ENCODE peak calls at places on chromosomes 6 and 20, in seven cellular contexts. One of them, this sample, is unnamed.

GRCh38 chr6:33936911-33937310 is 133.1 kb upstream of the MLN start:
- DNase-seq in neural progenitor cell: no peak
- DNase-seq in ascending aorta: no peak
- DNase-seq in fibroblast of pulmonary artery: no peak
- DNase-seq in ovary: no peak
- DNase-seq in psoas muscle: no peak
- DNase-seq in Panc1: no peak
- DNase-seq in this sample: no peak

GRCh38 chr20:45049904-45050471 is 50.9 kb downstream of the KCNS1 start:
- DNase-seq in ovary: no peak
- DNase-seq in fibroblast of pulmonary artery: no peak
- DNase-seq in Panc1: no peak
- DNase-seq in neural progenitor cell: peak
- DNase-seq in psoas muscle: no peak
- DNase-seq in ascending aorta: no peak
- DNase-seq in this sample: no peak

GRCh38 chr6:25844518-25844917 is 12.7 kb upstream of the SLC17A1 start:
- DNase-seq in ascending aorta: no peak
- DNase-seq in psoas muscle: no peak
- DNase-seq in neural progenitor cell: no peak
- DNase-seq in ovary: no peak
- DNase-seq in Panc1: no peak
- DNase-seq in fibroblast of pulmonary artery: no peak
- DNase-seq in this sample: no peak

GRCh38 chr6:159180001-159180400 is 10.8 kb downstream of the FNDC1 start:
- DNase-seq in ascending aorta: no peak
- DNase-seq in Panc1: no peak
- DNase-seq in psoas muscle: no peak
- DNase-seq in neural progenitor cell: no peak
- DNase-seq in ovary: no peak
- DNase-seq in fibroblast of pulmonary artery: peak
- DNase-seq in this sample: no peak

GRCh38 chr20:1301031-1301529 is 27.9 kb downstream of the SDCBP2 start:
- DNase-seq in ascending aorta: no peak
- DNase-seq in Panc1: no peak
- DNase-seq in neural progenitor cell: peak
- DNase-seq in fibroblast of pulmonary artery: peak
- DNase-seq in psoas muscle: peak
- DNase-seq in ovary: no peak
- DNase-seq in this sample: no peak

GRCh38 chr20:916825-917224 is 691 bp upstream of the ANGPT4 start:
- DNase-seq in Panc1: no peak
- DNase-seq in ovary: no peak
- DNase-seq in neural progenitor cell: peak
- DNase-seq in fibroblast of pulmonary artery: no peak
- DNase-seq in ascending aorta: no peak
- DNase-seq in psoas muscle: no peak
- DNase-seq in this sample: no peak

GRCh38 chr6:17200395-17200794 is 80.8 kb upstream of the RBM24 start:
- DNase-seq in psoas muscle: no peak
- DNase-seq in neural progenitor cell: peak
- DNase-seq in Panc1: no peak
- DNase-seq in fibroblast of pulmonary artery: no peak
- DNase-seq in ascending aorta: no peak
- DNase-seq in ovary: no peak
- DNase-seq in this sample: no peak

GRCh38 chr6:161511455-161512159 is 237.7 kb upstream of the AGPAT4 start:
- DNase-seq in neural progenitor cell: no peak
- DNase-seq in Panc1: no peak
- DNase-seq in ovary: no peak
- DNase-seq in psoas muscle: no peak
- DNase-seq in ascending aorta: no peak
- DNase-seq in fibroblast of pulmonary artery: no peak
- DNase-seq in this sample: no peak

GRCh38 chr6:143513410-143513809 is 1.9 kb upstream of the FUCA2 start:
- DNase-seq in ovary: no peak
- DNase-seq in fibroblast of pulmonary artery: no peak
- DNase-seq in psoas muscle: no peak
- DNase-seq in Panc1: no peak
- DNase-seq in neural progenitor cell: peak
- DNase-seq in ascending aorta: no peak
- DNase-seq in this sample: no peak

GRCh38 chr6:73079611-73079955 is 145.7 kb downstream of the KHDC1L start:
- DNase-seq in ascending aorta: no peak
- DNase-seq in neural progenitor cell: no peak
- DNase-seq in psoas muscle: no peak
- DNase-seq in ovary: no peak
- DNase-seq in fibroblast of pulmonary artery: peak
- DNase-seq in Panc1: peak
- DNase-seq in this sample: no peak

GRCh38 chr20:36808317-36809257 is 35.0 kb upstream of the DSN1 start:
- DNase-seq in ascending aorta: no peak
- DNase-seq in fibroblast of pulmonary artery: peak
- DNase-seq in neural progenitor cell: peak
- DNase-seq in psoas muscle: peak
- DNase-seq in ovary: no peak
- DNase-seq in Panc1: no peak
- DNase-seq in this sample: no peak

GRCh38 chr20:55264825-55265224 is 740.5 kb downstream of the CBLN4 start:
- DNase-seq in ovary: no peak
- DNase-seq in fibroblast of pulmonary artery: no peak
- DNase-seq in ascending aorta: no peak
- DNase-seq in Panc1: no peak
- DNase-seq in psoas muscle: no peak
- DNase-seq in neural progenitor cell: no peak
- DNase-seq in this sample: no peak

GRCh38 chr6:150719861-150720260 is 120.2 kb downstream of the PLEKHG1 start:
- DNase-seq in neural progenitor cell: no peak
- DNase-seq in ovary: no peak
- DNase-seq in fibroblast of pulmonary artery: no peak
- DNase-seq in psoas muscle: no peak
- DNase-seq in ascending aorta: no peak
- DNase-seq in Panc1: no peak
- DNase-seq in this sample: no peak

GRCh38 chr20:33963756-33964155 is 30.0 kb upstream of the RALY start:
- DNase-seq in ovary: no peak
- DNase-seq in Panc1: no peak
- DNase-seq in psoas muscle: no peak
- DNase-seq in fibroblast of pulmonary artery: no peak
- DNase-seq in ascending aorta: no peak
- DNase-seq in neural progenitor cell: no peak
- DNase-seq in this sample: no peak

GRCh38 chr20:4014031-4014474 is 1.3 kb downstream of the RNF24 start:
- DNase-seq in fibroblast of pulmonary artery: peak
- DNase-seq in ascending aorta: no peak
- DNase-seq in neural progenitor cell: peak
- DNase-seq in Panc1: peak
- DNase-seq in ovary: no peak
- DNase-seq in psoas muscle: no peak
- DNase-seq in this sample: no peak

GRCh38 chr20:7695622-7696021 is 244.6 kb downstream of the HAO1 start:
- DNase-seq in Panc1: no peak
- DNase-seq in psoas muscle: no peak
- DNase-seq in fibroblast of pulmonary artery: peak
- DNase-seq in ovary: no peak
- DNase-seq in ascending aorta: no peak
- DNase-seq in neural progenitor cell: no peak
- DNase-seq in this sample: no peak

GRCh38 chr6:16511723-16512584 is 249.3 kb downstream of the ATXN1 start:
- DNase-seq in neural progenitor cell: no peak
- DNase-seq in Panc1: no peak
- DNase-seq in psoas muscle: no peak
- DNase-seq in ovary: no peak
- DNase-seq in fibroblast of pulmonary artery: no peak
- DNase-seq in ascending aorta: no peak
- DNase-seq in this sample: peak

GRCh38 chr6:139732451-139732850 is 358.0 kb upstream of the CITED2 start:
- DNase-seq in Panc1: no peak
- DNase-seq in ascending aorta: no peak
- DNase-seq in ovary: no peak
- DNase-seq in neural progenitor cell: no peak
- DNase-seq in fibroblast of pulmonary artery: peak
- DNase-seq in psoas muscle: peak
- DNase-seq in this sample: no peak

GRCh38 chr6:36829919-36830544 is 9.2 kb downstream of the CPNE5 start:
- DNase-seq in fibroblast of pulmonary artery: peak
- DNase-seq in neural progenitor cell: no peak
- DNase-seq in Panc1: no peak
- DNase-seq in psoas muscle: peak
- DNase-seq in ovary: peak
- DNase-seq in ascending aorta: no peak
- DNase-seq in this sample: no peak

GRCh38 chr20:32051720-32052089 is 337 bp upstream of the HCK start:
- DNase-seq in ascending aorta: no peak
- DNase-seq in psoas muscle: no peak
- DNase-seq in neural progenitor cell: no peak
- DNase-seq in ovary: no peak
- DNase-seq in fibroblast of pulmonary artery: no peak
- DNase-seq in Panc1: no peak
- DNase-seq in this sample: no peak
- H3K4me3 ChIP-seq in ascending aorta: no peak
- H3K4me3 ChIP-seq in psoas muscle: peak
- H3K4me3 ChIP-seq in neural progenitor cell: peak
- H3K4me3 ChIP-seq in ovary: no peak
- H3K4me3 ChIP-seq in fibroblast of pulmonary artery: no peak
- H3K4me3 ChIP-seq in Panc1: peak
- H3K4me3 ChIP-seq in this sample: peak

GRCh38 chr6:32614366-32615081 is 22.7 kb upstream of the HLA-DQA1 start:
- DNase-seq in neural progenitor cell: no peak
- DNase-seq in fibroblast of pulmonary artery: no peak
- DNase-seq in ascending aorta: no peak
- DNase-seq in ovary: no peak
- DNase-seq in psoas muscle: no peak
- DNase-seq in Panc1: no peak
- DNase-seq in this sample: no peak

GRCh38 chr6:32617751-32618150 is 19.5 kb upstream of the HLA-DQA1 start:
- DNase-seq in neural progenitor cell: no peak
- DNase-seq in fibroblast of pulmonary artery: no peak
- DNase-seq in psoas muscle: no peak
- DNase-seq in ovary: no peak
- DNase-seq in ascending aorta: no peak
- DNase-seq in Panc1: no peak
- DNase-seq in this sample: no peak

GRCh38 chr6:32613475-32613874 is 23.7 kb upstream of the HLA-DQA1 start:
- DNase-seq in psoas muscle: no peak
- DNase-seq in neural progenitor cell: no peak
- DNase-seq in fibroblast of pulmonary artery: no peak
- DNase-seq in ascending aorta: no peak
- DNase-seq in Panc1: no peak
- DNase-seq in ovary: no peak
- DNase-seq in this sample: no peak

GRCh38 chr6:32610897-32611296 is 21.2 kb upstream of the HLA-DRB1 start:
- DNase-seq in psoas muscle: no peak
- DNase-seq in neural progenitor cell: no peak
- DNase-seq in ascending aorta: no peak
- DNase-seq in ovary: no peak
- DNase-seq in Panc1: no peak
- DNase-seq in fibroblast of pulmonary artery: no peak
- DNase-seq in this sample: no peak

DNA sequence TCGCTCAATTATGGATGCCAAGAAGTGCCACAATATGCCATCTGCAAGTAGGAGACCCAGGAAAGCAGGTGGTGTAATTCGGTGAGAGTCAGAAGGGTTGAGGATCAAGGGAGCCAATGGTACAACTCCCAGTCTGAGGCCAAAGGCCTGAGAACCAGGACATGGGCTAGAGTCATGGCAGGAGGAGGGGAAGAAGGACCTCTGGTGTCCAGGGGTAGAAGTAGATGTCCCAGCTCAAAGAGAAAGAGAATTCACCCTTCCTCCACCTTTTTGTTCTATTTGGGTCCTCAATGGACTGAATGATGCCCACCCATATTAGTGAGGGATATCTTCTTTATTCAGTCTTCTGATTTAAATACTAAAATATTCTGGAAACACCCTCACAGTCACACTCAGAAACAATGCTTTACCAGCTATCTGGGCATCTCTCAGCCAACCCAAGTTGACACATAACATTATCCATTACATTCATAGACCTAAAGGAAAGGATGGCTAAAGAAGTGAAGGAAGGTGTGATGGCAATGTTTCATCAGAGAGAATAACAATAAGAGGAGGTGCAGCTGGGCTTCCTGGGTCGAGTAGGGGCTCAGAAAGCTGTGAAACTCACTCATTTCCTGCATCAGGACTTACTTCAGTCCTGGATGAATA is 21.2 kb upstream of the HLA-DQA1 start:
- DNase-seq in fibroblast of pulmonary artery: no peak
- DNase-seq in neural progenitor cell: no peak
- DNase-seq in Panc1: no peak
- DNase-seq in psoas muscle: no peak
- DNase-seq in ascending aorta: no peak
- DNase-seq in ovary: no peak
- DNase-seq in this sample: no peak
- TF ChIP-seq CTCF in fibroblast of pulmonary artery: no peak
- TF ChIP-seq CTCF in neural progenitor cell: no peak
- TF ChIP-seq CTCF in Panc1: no peak
- TF ChIP-seq CTCF in psoas muscle: no peak
- TF ChIP-seq CTCF in ascending aorta: no peak
- TF ChIP-seq CTCF in ovary: no peak
- TF ChIP-seq CTCF in this sample: no peak

GRCh38 chr6:119148825-119149525 is 70.5 kb upstream of the FAM184A start:
- DNase-seq in ovary: no peak
- DNase-seq in fibroblast of pulmonary artery: no peak
- DNase-seq in Panc1: no peak
- DNase-seq in neural progenitor cell: no peak
- DNase-seq in psoas muscle: no peak
- DNase-seq in ascending aorta: no peak
- DNase-seq in this sample: no peak
- H3K4me3 ChIP-seq in ovary: no peak
- H3K4me3 ChIP-seq in fibroblast of pulmonary artery: no peak
- H3K4me3 ChIP-seq in Panc1: no peak
- H3K4me3 ChIP-seq in neural progenitor cell: no peak
- H3K4me3 ChIP-seq in psoas muscle: no peak
- H3K4me3 ChIP-seq in ascending aorta: no peak
- H3K4me3 ChIP-seq in this sample: no peak

DNA sequence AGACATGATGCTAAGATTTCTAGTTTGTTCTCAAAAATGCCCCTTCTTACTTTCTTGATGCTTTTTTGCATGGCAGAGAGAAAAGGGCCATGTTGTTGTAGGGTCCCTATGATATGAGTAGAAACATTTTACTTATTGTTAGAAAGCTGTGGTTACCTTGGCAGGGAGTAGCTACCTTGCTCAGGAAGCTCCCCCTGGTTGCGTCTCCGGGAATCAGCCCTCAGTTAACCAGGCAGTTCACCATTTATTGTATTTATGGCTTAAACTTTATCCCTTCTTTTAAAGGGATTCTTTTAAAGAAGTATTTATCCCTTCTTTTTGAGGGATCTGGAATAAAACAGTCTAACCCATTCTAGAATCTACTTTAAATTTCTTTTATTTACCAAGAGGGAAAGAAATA is 113.9 kb upstream of the PROKR2 start:
- DNase-seq in Panc1: no peak
- DNase-seq in psoas muscle: no peak
- DNase-seq in neural progenitor cell: peak
- DNase-seq in fibroblast of pulmonary artery: no peak
- DNase-seq in ovary: no peak
- DNase-seq in ascending aorta: no peak
- DNase-seq in this sample: no peak
- TF ChIP-seq CTCF in Panc1: peak
- TF ChIP-seq CTCF in psoas muscle: no peak
- TF ChIP-seq CTCF in neural progenitor cell: peak
- TF ChIP-seq CTCF in fibroblast of pulmonary artery: no peak
- TF ChIP-seq CTCF in ovary: no peak
- TF ChIP-seq CTCF in ascending aorta: no peak
- TF ChIP-seq CTCF in this sample: no peak